ENCODE peak calls at places on chromosomes 4 and X, in four cellular contexts. F is right atrium auricular region; Q is Jurkat, Clone E6-1; V is tibial artery. W is an unnamed sample.

GRCh38 chr4:139420652-139421051 is 33.3 kb upstream of the RAB33B start:
- DNase-seq in F (no peak), Q (no peak), V (no peak), W (no peak)

GRCh38 chrX:153433781-153434285 is 12.0 kb downstream of the TREX2 start:
- DNase-seq in F (no peak), Q (no peak), V (no peak), W (no peak)

GRCh38 chrX:120428309-120428708 is 40.8 kb downstream of the LAMP2 start:
- DNase-seq in F (no peak), Q (no peak), V (no peak), W (no peak)

GRCh38 chrX:30570505-30570904 is 7.1 kb downstream of the TASL start:
- DNase-seq in F (no peak), Q (no peak), V (no peak), W (no peak)

GRCh38 chrX:20884565-20884964 is 489.7 kb upstream of the CNKSR2 start:
- DNase-seq in F (no peak), Q (no peak), V (no peak), W (no peak)

GRCh38 chr4:110867251-110867960 is 244.5 kb upstream of the PITX2 start:
- DNase-seq in F (no peak), Q (no peak), V (no peak), W (no peak)

GRCh38 chr4:72076562-72076961 is 44.8 kb downstream of the NPFFR2 start:
- DNase-seq in F (no peak), Q (no peak), V (no peak), W (no peak)

GRCh38 chrX:18674417-18674787 is 2.5 kb upstream of the RS1 start:
- DNase-seq in F (peak), Q (no peak), V (peak), W (peak)

GRCh38 chr4:74283614-74284013 is 24.7 kb upstream of the EPGN start:
- DNase-seq in F (no peak), Q (no peak), V (no peak), W (no peak)

GRCh38 chrX:12401252-12401651 is 263.0 kb downstream of the FRMPD4 start:
- DNase-seq in F (no peak), Q (no peak), V (no peak), W (no peak)

GRCh38 chr4:78119698-78120097 is 62.6 kb downstream of the FRAS1 start:
- DNase-seq in F (no peak), Q (no peak), V (no peak), W (no peak)

GRCh38 chr4:1766336-1767057 is 26.6 kb upstream of the FGFR3 start:
- DNase-seq in F (no peak), Q (no peak), V (no peak), W (no peak)

GRCh38 chr4:86512631-86513030 is 81.5 kb upstream of the PTPN13 start:
- DNase-seq in F (no peak), Q (no peak), V (no peak), W (no peak)

GRCh38 chrX:14963447-14964236 is 90.4 kb downstream of the MOSPD2 start:
- DNase-seq in F (no peak), Q (no peak), V (no peak), W (no peak)

GRCh38 chrX:675896-676295 is 45.3 kb downstream of the SHOX start:
- DNase-seq in F (no peak), Q (no peak), V (no peak), W (no peak)

GRCh38 chr4:13541720-13542576 is 2.4 kb downstream of the NKX3-2 start:
- DNase-seq in F (no peak), Q (no peak), V (no peak), W (peak)

GRCh38 chrX:10240918-10241317 is 84.1 kb downstream of the CLCN4 start:
- DNase-seq in F (no peak), Q (no peak), V (no peak), W (no peak)

GRCh38 chrX:22378296-22378695 is 105.6 kb downstream of the CBLL2 start:
- DNase-seq in F (no peak), Q (no peak), V (no peak), W (no peak)

GRCh38 chrX:41514179-41514578 is 67.0 kb downstream of the NYX start:
- DNase-seq in F (no peak), Q (no peak), V (no peak), W (no peak)

GRCh38 chr4:89765966-89766365 is 71.0 kb downstream of the SNCA start:
- DNase-seq in F (no peak), Q (no peak), V (no peak), W (no peak)

GRCh38 chr4:137705171-137705783 is 173.0 kb upstream of the PCDH18 start:
- DNase-seq in F (no peak), Q (no peak), V (no peak), W (no peak)

GRCh38 chrX:80511969-80512760 is 91.9 kb downstream of the TENT5D start:
- DNase-seq in F (no peak), Q (no peak), V (no peak), W (no peak)

GRCh38 chr4:52612341-52612740 is 46.8 kb downstream of the USP46 start:
- DNase-seq in F (no peak), Q (no peak), V (no peak), W (no peak)

GRCh38 chr4:99144070-99144469 is at the start of gene ADH4:
- DNase-seq in F (no peak), Q (no peak), V (no peak), W (peak)

GRCh38 chr4:53676402-53676871 is 85.2 kb upstream of the LNX1 start:
- DNase-seq in F (no peak), Q (no peak), V (no peak), W (no peak)

GRCh38 chrX:26008691-26009090 is 129.5 kb upstream of the MAGEB18 start:
- DNase-seq in F (no peak), Q (no peak), V (no peak), W (no peak)

GRCh38 chr4:158209825-158210807 is at the start of gene TMEM144:
- DNase-seq in F (peak), Q (no peak), V (peak), W (peak)

GRCh38 chrX:68599256-68600152 is 48.0 kb upstream of the STARD8 start:
- DNase-seq in F (no peak), Q (peak), V (no peak), W (no peak)

GRCh38 chrX:80556148-80556547 is 135.9 kb downstream of the TENT5D start:
- DNase-seq in F (no peak), Q (no peak), V (no peak), W (no peak)

GRCh38 chr4:517806-518070 is 18.7 kb downstream of the PIGG start:
- DNase-seq in F (no peak), Q (no peak), V (no peak), W (no peak)

GRCh38 chr4:110615366-110616161 is 7.3 kb downstream of the PITX2 start:
- DNase-seq in F (no peak), Q (no peak), V (no peak), W (no peak)

GRCh38 chrX:16977771-16978170 is 31.3 kb downstream of the REPS2 start:
- DNase-seq in F (no peak), Q (no peak), V (no peak), W (no peak)

GRCh38 chr4:120922390-120923200 is at the start of gene PRDM5:
- DNase-seq in F (peak), Q (no peak), V (peak), W (peak)

GRCh38 chr4:38236003-38236402 is 275.8 kb downstream of the PTTG2 start:
- DNase-seq in F (no peak), Q (no peak), V (no peak), W (no peak)

GRCh38 chrX:10529344-10529743 is 91.0 kb downstream of the MID1 start:
- DNase-seq in F (no peak), Q (no peak), V (no peak), W (no peak)

GRCh38 chr4:140162596-140162995 is 8.6 kb upstream of the MAML3 start:
- DNase-seq in F (no peak), Q (no peak), V (no peak), W (no peak)

GRCh38 chr4:8200302-8200975 is 1.3 kb downstream of the SH3TC1 start:
- DNase-seq in F (peak), Q (no peak), V (no peak), W (peak)

GRCh38 chr4:8215641-8216442 is 16.8 kb downstream of the SH3TC1 start:
- DNase-seq in F (no peak), Q (no peak), V (no peak), W (no peak)

GRCh38 chr4:24734511-24734910 is 60.9 kb upstream of the SOD3 start:
- DNase-seq in F (no peak), Q (no peak), V (no peak), W (no peak)

GRCh38 chrX:20011608-20012007 is 20.7 kb upstream of the BCLAF3 start:
- DNase-seq in F (no peak), Q (no peak), V (no peak), W (no peak)

GRCh38 chrX:136200466-136200865 is 50.7 kb downstream of the MAP7D3 start:
- DNase-seq in F (no peak), Q (no peak), V (no peak), W (no peak)
- H3K4me3 ChIP-seq in F (peak), Q (no peak), V (peak), W (no peak)

DNA sequence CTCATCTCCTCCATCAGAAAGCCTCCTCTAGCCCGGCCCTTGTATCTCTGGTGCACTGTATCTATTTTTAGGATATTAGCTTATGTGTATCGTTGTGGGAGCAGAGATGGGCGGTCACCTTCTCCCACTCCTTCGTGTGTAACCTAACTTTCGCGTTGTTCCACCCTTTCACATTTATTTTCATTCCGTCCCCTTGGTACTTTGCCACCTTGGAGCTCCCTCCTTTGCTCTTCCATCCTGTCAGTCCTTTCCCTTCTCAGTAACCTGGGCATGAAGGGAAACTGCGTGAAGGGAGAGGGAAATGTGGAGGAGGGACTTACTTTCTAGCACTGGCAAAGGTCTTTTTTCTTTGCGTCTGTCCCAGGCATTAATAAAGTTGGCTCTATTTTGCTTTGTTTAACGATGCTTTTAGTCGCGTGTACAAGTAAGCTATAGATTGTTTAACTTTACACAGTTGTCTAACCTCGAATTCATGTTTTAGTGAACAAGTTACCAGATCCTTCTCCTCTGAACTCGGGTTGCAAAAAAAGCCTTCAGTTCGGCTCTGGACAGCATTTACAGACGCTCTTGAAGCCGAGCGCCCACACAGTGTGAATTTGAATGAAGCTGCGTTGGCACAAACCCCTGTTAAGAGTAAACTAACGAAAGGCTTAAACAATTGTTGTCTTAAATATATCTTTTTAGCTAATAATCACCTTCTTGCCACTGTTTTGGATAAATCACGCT is 3.9 kb downstream of the PCDH10 start:
- DNase-seq in F (no peak), Q (no peak), V (no peak), W (no peak)
- H3K4me3 ChIP-seq in F (peak), Q (no peak), V (peak), W (no peak)

DNA sequence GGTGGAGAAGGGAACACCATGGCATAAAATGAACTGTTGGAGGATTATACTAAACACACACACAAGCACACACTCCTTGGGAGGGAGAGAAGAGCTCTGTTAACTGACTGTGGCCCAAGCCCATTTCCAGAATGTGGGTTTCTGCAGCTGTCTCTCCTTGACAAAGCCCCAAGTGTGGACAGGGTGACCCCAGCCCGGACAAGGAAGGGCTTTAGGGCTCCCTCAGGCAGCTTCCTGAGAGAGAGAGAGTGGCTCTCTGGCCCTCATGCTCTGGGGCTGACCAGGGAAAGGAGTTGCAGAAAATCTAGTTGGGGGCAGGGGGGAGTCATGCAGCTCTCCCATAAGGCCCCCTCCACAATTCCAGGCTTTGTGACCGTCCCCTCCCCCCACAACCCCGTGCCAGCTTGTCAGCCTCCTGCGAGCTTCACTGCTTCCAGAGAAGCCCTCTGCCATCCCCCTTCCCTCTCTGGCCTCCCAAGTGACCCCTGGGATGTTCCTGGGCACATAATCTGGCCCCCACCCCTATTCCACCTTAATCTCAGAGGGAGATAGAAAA is 590 bp downstream of the ARHGEF9 start:
- DNase-seq in F (no peak), Q (no peak), V (no peak), W (no peak)
- H3K4me3 ChIP-seq in F (peak), Q (no peak), V (peak), W (peak)

DNA sequence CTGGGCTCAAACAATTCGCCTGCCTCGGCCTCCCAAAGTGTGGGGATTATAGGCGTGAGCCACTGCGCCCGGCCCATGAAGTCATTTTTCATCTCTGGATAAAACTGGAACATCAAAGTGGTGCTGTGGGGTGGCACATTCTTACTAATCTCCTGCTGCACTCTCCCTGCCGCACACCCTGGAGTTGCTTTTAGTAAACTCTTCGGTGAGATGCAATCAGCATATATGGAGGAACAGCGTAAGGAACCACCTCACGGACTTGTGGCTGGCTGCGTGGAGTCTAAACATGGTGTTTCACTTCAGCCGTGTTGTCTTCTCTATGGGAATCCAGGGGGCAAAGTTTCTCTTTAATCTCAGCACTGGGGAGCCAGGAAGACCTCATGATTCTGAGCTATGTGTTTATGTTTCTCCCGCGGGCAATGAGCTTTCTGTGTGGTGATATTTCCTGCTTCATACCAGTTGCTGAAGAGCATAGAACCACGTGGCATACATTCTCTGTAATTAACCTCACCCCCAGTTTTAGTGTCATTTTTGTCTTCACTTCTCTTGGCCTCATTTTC is 2.1 kb upstream of the RHOH start:
- DNase-seq in F (no peak), Q (peak), V (no peak), W (no peak)
- H3K4me3 ChIP-seq in F (no peak), Q (peak), V (no peak), W (no peak)

GRCh38 chrX:13646154-13646549 is 6.8 kb upstream of the TCEANC start:
- DNase-seq in F (no peak), Q (no peak), V (peak), W (peak)
- H3K4me3 ChIP-seq in F (no peak), Q (no peak), V (no peak), W (no peak)

W was measured in right lobe of liver.